ENCODE peak calls at places on chromosomes 4 and X, in four cellular contexts. One of them, this sample, is unnamed.

GRCh38 chrX:20240201-20240600 is 26.5 kb downstream of the RPS6KA3 start:
- DNase-seq in foreskin fibroblast: no peak
- DNase-seq in fibroblast of the aortic adventitia: peak; percentile 64
- DNase-seq in A549: no peak
- DNase-seq in this sample: no peak

GRCh38 chr4:146932111-146932510 is 13.6 kb downstream of the TTC29 start:
- DNase-seq in A549: no peak
- DNase-seq in foreskin fibroblast: no peak
- DNase-seq in fibroblast of the aortic adventitia: no peak
- DNase-seq in this sample: no peak

GRCh38 chr4:105624530-105624929 is 72.1 kb downstream of the ARHGEF38 start:
- DNase-seq in A549: no peak
- DNase-seq in foreskin fibroblast: peak; percentile 8
- DNase-seq in fibroblast of the aortic adventitia: peak; percentile 75
- DNase-seq in this sample: no peak

GRCh38 chrX:40173662-40174593 is 76.2 kb upstream of the BCOR start:
- DNase-seq in foreskin fibroblast: no peak
- DNase-seq in A549: no peak
- DNase-seq in fibroblast of the aortic adventitia: no peak
- DNase-seq in this sample: no peak

GRCh38 chr4:170705907-170706306 is 616.2 kb upstream of the AADAT start:
- DNase-seq in foreskin fibroblast: no peak
- DNase-seq in A549: no peak
- DNase-seq in fibroblast of the aortic adventitia: no peak
- DNase-seq in this sample: no peak

GRCh38 chr4:76420901-76421581 is at the start of gene CCDC158:
- DNase-seq in fibroblast of the aortic adventitia: no peak
- DNase-seq in A549: peak; percentile 20
- DNase-seq in foreskin fibroblast: no peak
- DNase-seq in this sample: no peak

GRCh38 chrX:153640736-153641574 is 6.0 kb upstream of the DUSP9 start:
- DNase-seq in A549: no peak
- DNase-seq in fibroblast of the aortic adventitia: no peak
- DNase-seq in foreskin fibroblast: no peak
- DNase-seq in this sample: no peak

GRCh38 chr4:109395694-109396093 is 37.9 kb upstream of the SEC24B start:
- DNase-seq in fibroblast of the aortic adventitia: no peak
- DNase-seq in foreskin fibroblast: no peak
- DNase-seq in A549: no peak
- DNase-seq in this sample: no peak

GRCh38 chrX:119071381-119071780 is 1.4 kb upstream of the CT47C1 start:
- DNase-seq in A549: no peak
- DNase-seq in fibroblast of the aortic adventitia: no peak
- DNase-seq in foreskin fibroblast: no peak
- DNase-seq in this sample: no peak

GRCh38 chr4:154158756-154159155 is 332.8 kb downstream of the DCHS2 start:
- DNase-seq in fibroblast of the aortic adventitia: no peak
- DNase-seq in A549: no peak
- DNase-seq in foreskin fibroblast: no peak
- DNase-seq in this sample: no peak

GRCh38 chr4:140234697-140235060 is 80.7 kb upstream of the MAML3 start:
- DNase-seq in fibroblast of the aortic adventitia: no peak
- DNase-seq in A549: no peak
- DNase-seq in foreskin fibroblast: no peak
- DNase-seq in this sample: no peak

GRCh38 chrX:99394450-99394849 is 1015.6 kb downstream of the PCDH19 start:
- DNase-seq in foreskin fibroblast: no peak
- DNase-seq in fibroblast of the aortic adventitia: no peak
- DNase-seq in A549: no peak
- DNase-seq in this sample: no peak

GRCh38 chr4:26859762-26860156 is 882 bp upstream of the STIM2 start:
- DNase-seq in A549: no peak
- DNase-seq in foreskin fibroblast: no peak
- DNase-seq in fibroblast of the aortic adventitia: no peak
- DNase-seq in this sample: no peak

GRCh38 chrX:3268804-3269203 is 77.6 kb downstream of the MXRA5 start:
- DNase-seq in fibroblast of the aortic adventitia: peak; percentile 52
- DNase-seq in foreskin fibroblast: no peak
- DNase-seq in A549: no peak
- DNase-seq in this sample: no peak

GRCh38 chr4:176778491-176778890 is 14.2 kb downstream of the VEGFC start:
- DNase-seq in foreskin fibroblast: peak; percentile 79
- DNase-seq in A549: no peak
- DNase-seq in fibroblast of the aortic adventitia: peak; percentile 54
- DNase-seq in this sample: no peak

GRCh38 chr4:24671824-24672223 is 87.5 kb upstream of the DHX15 start:
- DNase-seq in A549: no peak
- DNase-seq in foreskin fibroblast: no peak
- DNase-seq in fibroblast of the aortic adventitia: no peak
- DNase-seq in this sample: no peak

GRCh38 chr4:15976456-15977096 is 13.6 kb upstream of the FGFBP2 start:
- DNase-seq in A549: no peak
- DNase-seq in foreskin fibroblast: no peak
- DNase-seq in fibroblast of the aortic adventitia: no peak
- DNase-seq in this sample: no peak

GRCh38 chr4:15255537-15255936 is 172.3 kb upstream of the C1QTNF7 start:
- DNase-seq in A549: no peak
- DNase-seq in foreskin fibroblast: no peak
- DNase-seq in fibroblast of the aortic adventitia: no peak
- DNase-seq in this sample: no peak

GRCh38 chrX:73851014-73852009 is 288.3 kb downstream of the CHIC1 start:
- DNase-seq in A549: no peak
- DNase-seq in fibroblast of the aortic adventitia: peak; percentile 95
- DNase-seq in foreskin fibroblast: no peak
- DNase-seq in this sample: no peak

GRCh38 chrX:68536884-68537283 is 38.0 kb downstream of the YIPF6 start:
- DNase-seq in A549: no peak
- DNase-seq in fibroblast of the aortic adventitia: no peak
- DNase-seq in foreskin fibroblast: no peak
- DNase-seq in this sample: no peak

GRCh38 chr4:78704981-78705757 is 71.0 kb upstream of the BMP2K start:
- DNase-seq in A549: no peak
- DNase-seq in fibroblast of the aortic adventitia: peak; percentile 73
- DNase-seq in foreskin fibroblast: peak; percentile 80
- DNase-seq in this sample: no peak

GRCh38 chr4:173426064-173426463 is 27.1 kb upstream of the SCRG1 start:
- DNase-seq in foreskin fibroblast: no peak
- DNase-seq in A549: no peak
- DNase-seq in fibroblast of the aortic adventitia: no peak
- DNase-seq in this sample: no peak

GRCh38 chr4:140725556-140725955 is 30.6 kb downstream of the TBC1D9 start:
- DNase-seq in fibroblast of the aortic adventitia: no peak
- DNase-seq in A549: no peak
- DNase-seq in foreskin fibroblast: no peak
- DNase-seq in this sample: no peak

GRCh38 chr4:110787781-110788180 is 164.9 kb upstream of the PITX2 start:
- DNase-seq in fibroblast of the aortic adventitia: no peak
- DNase-seq in foreskin fibroblast: no peak
- DNase-seq in A549: no peak
- DNase-seq in this sample: no peak

GRCh38 chrX:29671426-29671825 is 543.9 kb upstream of the MAGEB2 start:
- DNase-seq in A549: no peak
- DNase-seq in fibroblast of the aortic adventitia: peak; percentile 66
- DNase-seq in foreskin fibroblast: no peak
- DNase-seq in this sample: no peak

GRCh38 chr4:134544303-134544761 is 342.7 kb upstream of the PABPC4L start:
- DNase-seq in fibroblast of the aortic adventitia: peak; percentile 11
- DNase-seq in A549: no peak
- DNase-seq in foreskin fibroblast: peak; percentile 8
- DNase-seq in this sample: no peak

GRCh38 chr4:155005395-155006087 is 202.9 kb upstream of the NPY2R start:
- DNase-seq in foreskin fibroblast: peak; percentile 7
- DNase-seq in A549: no peak
- DNase-seq in fibroblast of the aortic adventitia: peak; percentile 80
- DNase-seq in this sample: no peak

GRCh38 chr4:142354041-142354440 is 492.1 kb downstream of the INPP4B start:
- DNase-seq in foreskin fibroblast: no peak
- DNase-seq in A549: no peak
- DNase-seq in fibroblast of the aortic adventitia: no peak
- DNase-seq in this sample: no peak

GRCh38 chr4:158630893-158631292 is 40.8 kb downstream of the C4orf46 start:
- DNase-seq in foreskin fibroblast: peak; percentile 47
- DNase-seq in fibroblast of the aortic adventitia: peak; percentile 91
- DNase-seq in A549: no peak
- DNase-seq in this sample: no peak

GRCh38 chr4:150337709-150338108 is 244.2 kb upstream of the MAB21L2 start:
- DNase-seq in fibroblast of the aortic adventitia: peak; percentile 58
- DNase-seq in A549: no peak
- DNase-seq in foreskin fibroblast: peak; percentile 34
- DNase-seq in this sample: no peak

GRCh38 chrX:87337267-87337666 is 180.3 kb upstream of the KLHL4 start:
- DNase-seq in A549: no peak
- DNase-seq in fibroblast of the aortic adventitia: no peak
- DNase-seq in foreskin fibroblast: no peak
- DNase-seq in this sample: no peak

GRCh38 chr4:42630908-42631307 is 26.0 kb downstream of the ATP8A1 start:
- DNase-seq in foreskin fibroblast: no peak
- DNase-seq in A549: no peak
- DNase-seq in fibroblast of the aortic adventitia: no peak
- DNase-seq in this sample: no peak

GRCh38 chrX:53356186-53356585 is 66.3 kb downstream of the SMC1A start:
- DNase-seq in A549: no peak
- DNase-seq in foreskin fibroblast: no peak
- DNase-seq in fibroblast of the aortic adventitia: no peak
- DNase-seq in this sample: peak; percentile 14

GRCh38 chrX:41781500-41781899 is 57.5 kb downstream of the GPR82 start:
- DNase-seq in foreskin fibroblast: peak; percentile 24
- DNase-seq in A549: peak; percentile 31
- DNase-seq in fibroblast of the aortic adventitia: peak; percentile 61
- DNase-seq in this sample: no peak

GRCh38 chr4:8084712-8085490 is 73.7 kb downstream of the ABLIM2 start:
- DNase-seq in foreskin fibroblast: no peak
- DNase-seq in A549: no peak
- DNase-seq in fibroblast of the aortic adventitia: no peak
- DNase-seq in this sample: no peak

GRCh38 chrX:96424007-96424406 is 260.6 kb upstream of the DIAPH2 start:
- DNase-seq in A549: no peak
- DNase-seq in fibroblast of the aortic adventitia: peak; percentile 58
- DNase-seq in foreskin fibroblast: no peak
- DNase-seq in this sample: no peak

GRCh38 chrX:29233592-29234179 is 646.4 kb downstream of the IL1RAPL1 start:
- DNase-seq in fibroblast of the aortic adventitia: no peak
- DNase-seq in foreskin fibroblast: no peak
- DNase-seq in A549: no peak
- DNase-seq in this sample: no peak

DNA sequence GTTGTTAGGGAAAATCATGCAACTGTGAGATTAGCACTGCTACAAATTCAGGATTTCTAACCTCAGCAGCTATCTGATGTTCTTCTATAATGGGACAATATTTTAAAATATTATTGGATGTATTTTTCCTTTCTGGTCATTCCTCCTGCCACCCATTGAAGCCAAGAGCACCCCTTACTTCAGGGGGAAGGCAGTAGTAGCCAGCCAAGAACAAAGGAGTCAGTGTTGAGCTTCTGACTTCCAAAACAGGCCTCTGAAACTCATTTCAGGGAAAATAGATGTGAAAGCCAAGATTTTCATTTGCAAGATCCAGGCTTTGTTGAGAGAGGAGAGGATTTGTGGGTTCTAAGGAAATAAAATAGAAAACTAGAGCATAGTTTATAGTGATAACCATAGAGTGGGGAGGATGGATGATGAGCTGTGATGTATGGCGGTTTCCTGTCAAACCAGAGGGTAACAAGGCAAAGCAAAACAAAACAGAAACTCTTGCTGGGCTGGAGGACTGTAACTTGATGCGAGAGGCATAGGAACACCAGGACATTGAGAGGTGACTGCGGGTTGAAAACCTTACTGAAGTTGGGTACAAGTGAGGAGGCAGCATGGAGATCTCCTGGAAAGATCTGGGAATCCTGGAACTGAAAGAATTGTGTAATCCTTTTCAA is 173.7 kb upstream of the LEF1 start:
- DNase-seq in foreskin fibroblast: no peak
- DNase-seq in A549: no peak
- DNase-seq in fibroblast of the aortic adventitia: no peak
- DNase-seq in this sample: no peak
- TF ChIP-seq CTCF in foreskin fibroblast: no peak
- TF ChIP-seq CTCF in A549: no peak
- TF ChIP-seq CTCF in fibroblast of the aortic adventitia: no peak
- TF ChIP-seq CTCF in this sample: no peak

GRCh38 chr4:139229534-139230039 is 50.4 kb downstream of the MGARP start:
- DNase-seq in foreskin fibroblast: peak; percentile 42
- DNase-seq in fibroblast of the aortic adventitia: peak; percentile 84
- DNase-seq in A549: peak; percentile 29
- DNase-seq in this sample: no peak

GRCh38 chr4:139232751-139233150 is 47.3 kb downstream of the MGARP start:
- DNase-seq in foreskin fibroblast: no peak
- DNase-seq in fibroblast of the aortic adventitia: no peak
- DNase-seq in A549: no peak
- DNase-seq in this sample: no peak

GRCh38 chr4:139222215-139222614 is 45.2 kb upstream of the ELF2 start:
- DNase-seq in A549: no peak
- DNase-seq in fibroblast of the aortic adventitia: no peak
- DNase-seq in foreskin fibroblast: no peak
- DNase-seq in this sample: no peak

GRCh38 chr4:139223682-139224317 is 46.8 kb upstream of the ELF2 start:
- DNase-seq in foreskin fibroblast: peak; percentile 77
- DNase-seq in fibroblast of the aortic adventitia: peak; percentile 92
- DNase-seq in A549: no peak
- DNase-seq in this sample: no peak

DNA sequence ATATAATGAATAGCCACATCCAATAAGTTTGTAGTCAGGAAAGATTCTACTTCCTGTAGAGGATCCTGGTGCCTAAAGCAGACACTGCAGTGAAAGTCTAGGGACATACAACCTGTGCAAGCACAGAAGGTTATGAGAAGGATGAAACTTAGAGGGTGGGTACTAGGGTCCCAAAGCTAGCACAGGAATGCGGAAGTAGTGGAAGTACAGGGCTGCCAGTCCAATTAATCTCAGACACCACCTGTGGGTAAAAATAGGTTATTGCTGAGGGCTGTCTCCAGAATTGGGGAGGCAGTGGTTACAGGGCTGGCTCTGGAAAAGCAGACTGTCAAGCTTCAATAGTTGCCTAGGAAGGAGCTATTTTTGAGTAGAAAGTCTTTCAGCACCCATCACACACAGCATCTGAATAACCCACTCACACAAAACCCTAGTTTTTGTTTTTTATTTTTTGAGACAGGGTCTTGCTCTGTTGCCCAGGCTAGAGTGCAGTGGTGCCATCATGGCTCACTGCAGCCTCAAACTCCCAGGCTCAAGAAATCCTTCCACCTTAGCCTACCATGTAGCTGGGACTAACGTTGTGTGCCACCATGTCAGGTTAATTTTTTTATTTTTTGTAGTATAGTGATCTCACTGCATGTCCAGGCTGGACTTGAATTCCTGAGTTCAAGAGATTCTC is 50.8 kb upstream of the ELF2 start:
- DNase-seq in fibroblast of the aortic adventitia: no peak
- DNase-seq in A549: no peak
- DNase-seq in foreskin fibroblast: no peak
- DNase-seq in this sample: no peak
- TF ChIP-seq CTCF in fibroblast of the aortic adventitia: no peak
- TF ChIP-seq CTCF in A549: no peak
- TF ChIP-seq CTCF in foreskin fibroblast: peak; percentile 4
- TF ChIP-seq CTCF in this sample: no peak

GRCh38 chr4:1381181-1381621 is 25.0 kb downstream of the NKX1-1 start:
- DNase-seq in foreskin fibroblast: no peak
- DNase-seq in fibroblast of the aortic adventitia: no peak
- DNase-seq in A549: no peak
- DNase-seq in this sample: no peak
- TF ChIP-seq CTCF in foreskin fibroblast: no peak
- TF ChIP-seq CTCF in fibroblast of the aortic adventitia: no peak
- TF ChIP-seq CTCF in A549: no peak
- TF ChIP-seq CTCF in this sample: no peak

GRCh38 chrX:129600981-129601424 is 53.8 kb downstream of the APLN start:
- DNase-seq in foreskin fibroblast: peak; percentile 17
- DNase-seq in fibroblast of the aortic adventitia: peak; percentile 43
- DNase-seq in A549: peak; percentile 30
- DNase-seq in this sample: peak; percentile 26
- TF ChIP-seq CTCF in foreskin fibroblast: peak; percentile 39
- TF ChIP-seq CTCF in fibroblast of the aortic adventitia: peak; percentile 69
- TF ChIP-seq CTCF in A549: peak; percentile 54
- TF ChIP-seq CTCF in this sample: peak; percentile 75